ENCODE peak calls at places on chromosomes 1 and 21, in five cellular contexts. C is cardiac muscle cell, L is SK-N-SH, B is cardiac fibroblast, E is cerebellar cortex. U is an unnamed sample.

GRCh38 chr1:1211541-1212511 is 2.1 kb downstream of the TNFRSF4 start:
- DNase-seq in E (no peak), B (no peak), L (peak), C (no peak), U (no peak)

GRCh38 chr1:36884029-36884701 is 150.2 kb downstream of the GRIK3 start:
- DNase-seq in E (no peak), L (no peak), B (no peak), C (no peak), U (no peak)

GRCh38 chr1:102858695-102859094 is 249.6 kb downstream of the COL11A1 start:
- DNase-seq in E (no peak), B (peak), L (no peak), C (peak), U (no peak)

GRCh38 chr1:39214998-39215873 is 10.7 kb downstream of the MACF1 start:
- DNase-seq in B (no peak), C (no peak), L (no peak), E (no peak), U (no peak)

GRCh38 chr1:104648269-104648691 is 898.6 kb downstream of the AMY1C start:
- DNase-seq in B (peak), E (peak), L (peak), C (peak), U (no peak)

GRCh38 chr1:170536924-170537551 is 5.1 kb downstream of the GORAB start:
- DNase-seq in E (no peak), B (peak), C (peak), L (no peak), U (no peak)

GRCh38 chr1:154463512-154463990 is 38.5 kb upstream of the TDRD10 start:
- DNase-seq in E (no peak), C (no peak), B (no peak), L (no peak), U (no peak)

GRCh38 chr21:42300045-42300583 is 15.1 kb downstream of the TFF3 start:
- DNase-seq in B (no peak), L (no peak), C (no peak), E (no peak), U (no peak)

GRCh38 chr1:27648602-27649305 is 13.8 kb upstream of the FGR start:
- DNase-seq in C (peak), B (peak), L (no peak), E (no peak), U (no peak)

GRCh38 chr1:193705473-193706074 is 519.2 kb upstream of the B3GALT2 start:
- DNase-seq in L (no peak), B (peak), C (peak), E (no peak), U (no peak)

GRCh38 chr1:36123357-36123756 is 1.7 kb downstream of the COL8A2 start:
- DNase-seq in C (no peak), B (no peak), E (no peak), L (no peak), U (no peak)

GRCh38 chr1:42620307-42620706 is 37.9 kb upstream of the PPIH start:
- DNase-seq in L (no peak), B (no peak), E (no peak), C (no peak), U (no peak)

GRCh38 chr1:115838805-115839705 is 1.9 kb downstream of the NHLH2 start:
- DNase-seq in L (peak), C (no peak), E (peak), B (peak), U (no peak)

GRCh38 chr1:91744973-91745648 is 140.8 kb downstream of the TGFBR3 start:
- DNase-seq in E (no peak), B (peak), L (no peak), C (peak), U (peak)

GRCh38 chr1:165068716-165069115 is 287.8 kb downstream of the LMX1A start:
- DNase-seq in B (no peak), C (no peak), E (no peak), L (no peak), U (no peak)

GRCh38 chr1:63635681-63636080 is 42.5 kb downstream of the PGM1 start:
- DNase-seq in C (peak), L (no peak), B (peak), E (no peak), U (peak)

GRCh38 chr1:156813750-156814570 is 2.7 kb downstream of the SH2D2A start:
- DNase-seq in C (peak), L (no peak), B (peak), E (no peak), U (no peak)

GRCh38 chr1:54137532-54138061 is 15.2 kb downstream of the CDCP2 start:
- DNase-seq in L (peak), B (peak), C (peak), E (no peak), U (no peak)

GRCh38 chr1:3417954-3418353 is 36.5 kb upstream of the ARHGEF16 start:
- DNase-seq in C (no peak), B (no peak), L (no peak), E (no peak), U (no peak)

GRCh38 chr21:42991992-42992740 is 17.8 kb downstream of the PKNOX1 start:
- DNase-seq in B (peak), C (peak), L (no peak), E (no peak), U (no peak)

GRCh38 chr1:185894806-185895205 is 160.6 kb downstream of the HMCN1 start:
- DNase-seq in C (peak), L (no peak), E (no peak), B (peak), U (no peak)

GRCh38 chr1:116873680-116874271 is 35.9 kb upstream of the PTGFRN start:
- DNase-seq in C (no peak), L (no peak), B (peak), E (no peak), U (no peak)

GRCh38 chr1:23629728-23630290 is 61.8 kb upstream of the RPL11 start:
- DNase-seq in B (no peak), E (no peak), C (no peak), L (no peak), U (no peak)